ENCODE peak calls at places on chromosomes 7 and 10, in five cellular contexts. T is tibial artery; N is GM03348; K is M059J; U is activated CD8-positive, alpha-beta memory T cell treated with anti-CD3 and anti-CD28 coated beads, Interleukin-2, amount 50 U/mL, for 48 hours. G is an unnamed sample.

GRCh38 chr10:67612577-67613537 is 83.1 kb downstream of the CTNNA3 start:
- DNase-seq in T (no peak), N (no peak), K (peak), U (peak), G (no peak)

GRCh38 chr10:110016037-110016436 is 8.3 kb downstream of the ADD3 start:
- DNase-seq in T (no peak), N (no peak), K (peak), U (no peak), G (no peak)

GRCh38 chr7:105118612-105119600 is 104.9 kb downstream of the KMT2E start:
- DNase-seq in T (no peak), N (no peak), K (no peak), U (no peak), G (no peak)

GRCh38 chr7:93622036-93622714 is 47.7 kb upstream of the CALCR start:
- DNase-seq in T (no peak), N (peak), K (peak), U (no peak), G (no peak)

GRCh38 chr7:12436896-12437535 is 33.4 kb upstream of the VWDE start:
- DNase-seq in T (no peak), N (peak), K (peak), U (no peak), G (no peak)

GRCh38 chr10:88850712-88851111 is 932 bp downstream of the ANKRD22 start:
- DNase-seq in T (no peak), N (no peak), K (no peak), U (no peak), G (no peak)

GRCh38 chr7:149719050-149719899 is 54.1 kb downstream of the ZNF467 start:
- DNase-seq in T (no peak), N (no peak), K (peak), U (peak), G (peak)

GRCh38 chr10:53476650-53477312 is 704.2 kb upstream of the MBL2 start:
- DNase-seq in T (no peak), N (no peak), K (no peak), U (no peak), G (no peak)

GRCh38 chr10:87619705-87620104 is 40.0 kb upstream of the PAPSS2 start:
- DNase-seq in T (no peak), N (peak), K (no peak), U (no peak), G (no peak)

GRCh38 chr7:140005754-140006503 is 56.8 kb downstream of the PARP12 start:
- DNase-seq in T (no peak), N (no peak), K (peak), U (no peak), G (no peak)

GRCh38 chr10:22253578-22253882 is 35.7 kb upstream of the EBLN1 start:
- DNase-seq in T (peak), N (no peak), K (no peak), U (no peak), G (peak)

GRCh38 chr10:116212756-116213155 is 60.2 kb downstream of the GFRA1 start:
- DNase-seq in T (no peak), N (no peak), K (no peak), U (no peak), G (no peak)

GRCh38 chr7:128392446-128393327 is 17.1 kb downstream of the IMPDH1 start:
- DNase-seq in T (no peak), N (no peak), K (no peak), U (no peak), G (no peak)

GRCh38 chr10:33180390-33180789 is 154.1 kb downstream of the NRP1 start:
- DNase-seq in T (no peak), N (no peak), K (peak), U (no peak), G (no peak)

GRCh38 chr7:73904219-73905136 is 43.5 kb downstream of the TMEM270 start:
- DNase-seq in T (peak), N (peak), K (peak), U (no peak), G (no peak)

GRCh38 chr7:141586878-141587277 is 35.7 kb downstream of the AGK start:
- DNase-seq in T (no peak), N (no peak), K (no peak), U (no peak), G (no peak)

GRCh38 chr7:43771128-43771527 is 12.6 kb downstream of the BLVRA start:
- DNase-seq in T (no peak), N (no peak), K (no peak), U (peak), G (no peak)

GRCh38 chr7:44294325-44295069 is 30.9 kb downstream of the CAMK2B start:
- DNase-seq in T (no peak), N (peak), K (no peak), U (peak), G (peak)

GRCh38 chr7:79495544-79496272 is 42.2 kb upstream of the MAGI2 start:
- DNase-seq in T (no peak), N (peak), K (peak), U (no peak), G (no peak)